ENCODE peak calls at places on chromosomes 3 and 15, in five cellular contexts. B is choroid plexus epithelial cell, J is uterus, A is dorsolateral prefrontal cortex, U is neural progenitor cell. X is an unnamed sample.

GRCh38 chr3:197353867-197354180 is 55.4 kb upstream of the DLG1 start:
- DNase-seq in B (peak), J (no peak), A (no peak), U (peak), X (no peak)

GRCh38 chr3:148079370-148079769 is 618.3 kb upstream of the AGTR1 start:
- DNase-seq in B (peak), J (no peak), A (peak), U (peak), X (no peak)

GRCh38 chr3:4722103-4722502 is 229.0 kb downstream of the ITPR1 start:
- DNase-seq in B (peak), J (no peak), A (no peak), U (no peak), X (peak)

GRCh38 chr3:5016218-5017161 is 37.3 kb downstream of the BHLHE40 start:
- DNase-seq in B (peak), J (no peak), A (no peak), U (no peak), X (no peak)

GRCh38 chr3:117912352-117912751 is 1122.3 kb downstream of the IGSF11 start:
- DNase-seq in B (no peak), J (no peak), A (no peak), U (no peak), X (no peak)

GRCh38 chr3:187041362-187042061 is 97.8 kb downstream of the RPL39L start:
- DNase-seq in B (peak), J (no peak), A (no peak), U (no peak), X (peak)

GRCh38 chr3:64176461-64176996 is 48.7 kb downstream of the PRICKLE2 start:
- DNase-seq in B (no peak), J (no peak), A (no peak), U (no peak), X (no peak)

GRCh38 chr3:95609411-95609810 is 1205.0 kb upstream of the EPHA6 start:
- DNase-seq in B (no peak), J (no peak), A (no peak), U (no peak), X (no peak)

GRCh38 chr3:87082806-87083440 is 92.0 kb upstream of the VGLL3 start:
- DNase-seq in B (peak), J (no peak), A (no peak), U (peak), X (peak)

GRCh38 chr3:114623420-114624046 is 329.7 kb downstream of the TIGIT start:
- DNase-seq in B (peak), J (no peak), A (no peak), U (no peak), X (no peak)

GRCh38 chr15:75733761-75734651 is 21.4 kb upstream of the CSPG4 start:
- DNase-seq in B (no peak), J (no peak), A (no peak), U (no peak), X (no peak)

GRCh38 chr3:154120903-154121235 is 321 bp upstream of the ARHGEF26 start:
- DNase-seq in B (no peak), J (no peak), A (no peak), U (no peak), X (no peak)

GRCh38 chr15:44264148-44264547 is 24.4 kb upstream of the GOLM2 start:
- DNase-seq in B (no peak), J (no peak), A (no peak), U (no peak), X (no peak)

GRCh38 chr3:29686889-29687592 is 406.2 kb downstream of the RBMS3 start:
- DNase-seq in B (peak), J (no peak), A (no peak), U (no peak), X (no peak)

GRCh38 chr3:125045965-125046364 is 9.8 kb downstream of the HEG1 start:
- DNase-seq in B (peak), J (no peak), A (no peak), U (no peak), X (peak)

GRCh38 chr15:45095661-45096060 is 18.3 kb downstream of the DUOX2 start:
- DNase-seq in B (no peak), J (no peak), A (no peak), U (no peak), X (no peak)

GRCh38 chr3:61864886-61865285 is 303.5 kb downstream of the PTPRG start:
- DNase-seq in B (no peak), J (no peak), A (no peak), U (no peak), X (no peak)

GRCh38 chr3:48405343-48405881 is 24.5 kb downstream of the PLXNB1 start:
- DNase-seq in B (no peak), J (no peak), A (no peak), U (no peak), X (no peak)

GRCh38 chr3:4988815-4989648 is 9.8 kb downstream of the BHLHE40 start:
- DNase-seq in B (peak), J (no peak), A (no peak), U (no peak), X (no peak)

GRCh38 chr3:117903226-117903625 is 1131.4 kb downstream of the IGSF11 start:
- DNase-seq in B (peak), J (no peak), A (no peak), U (no peak), X (no peak)

GRCh38 chr3:174253940-174254339 is 605.2 kb upstream of the NAALADL2 start:
- DNase-seq in B (no peak), J (no peak), A (no peak), U (no peak), X (no peak)

GRCh38 chr3:126501054-126501453 is 16.5 kb downstream of the UROC1 start:
- DNase-seq in B (no peak), J (no peak), A (no peak), U (peak), X (no peak)

GRCh38 chr3:117921908-117922456 is 1112.7 kb downstream of the IGSF11 start:
- DNase-seq in B (no peak), J (no peak), A (no peak), U (peak), X (no peak)

GRCh38 chr3:57706462-57706861 is 13.6 kb upstream of the DENND6A start:
- DNase-seq in B (peak), J (no peak), A (no peak), U (no peak), X (no peak)

GRCh38 chr3:46680298-46680826 is 13.1 kb downstream of the ALS2CL start:
- DNase-seq in B (no peak), J (no peak), A (no peak), U (no peak), X (no peak)

GRCh38 chr3:107432646-107433045 is 55.4 kb downstream of the CCDC54 start:
- DNase-seq in B (no peak), J (no peak), A (no peak), U (no peak), X (no peak)

GRCh38 chr15:93018574-93018973 is 70.4 kb downstream of the RGMA start:
- DNase-seq in B (peak), J (no peak), A (no peak), U (peak), X (peak)

GRCh38 chr3:45575491-45575923 is 19.0 kb upstream of the LIMD1 start:
- DNase-seq in B (peak), J (no peak), A (no peak), U (no peak), X (no peak)

GRCh38 chr3:124853446-124853845 is 33.7 kb downstream of the ITGB5 start:
- DNase-seq in B (no peak), J (no peak), A (no peak), U (no peak), X (no peak)

DNA sequence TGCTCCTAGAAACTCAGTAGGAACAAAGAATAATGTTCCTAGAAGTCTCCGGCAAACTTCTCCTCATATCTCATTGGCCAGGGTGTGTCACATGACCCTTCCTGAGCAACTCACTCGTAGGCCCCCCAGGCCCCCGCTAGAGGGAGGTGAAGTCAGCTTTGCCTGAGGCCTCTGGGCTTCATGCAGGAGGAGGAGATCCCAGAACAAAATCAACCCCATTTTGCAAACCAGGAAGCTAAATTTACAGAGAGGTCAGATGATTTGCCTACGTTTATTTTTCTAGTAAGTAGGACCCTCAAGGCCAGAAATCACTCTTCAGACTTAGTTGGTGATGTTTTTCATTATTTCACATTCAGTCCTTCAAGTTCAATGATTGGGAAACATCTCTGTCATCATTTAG is 99.1 kb downstream of the SSR3 start:
- DNase-seq in B (no peak), J (no peak), A (no peak), U (peak), X (no peak)
- TF ChIP-seq CTCF in B (peak), J (no peak), A (no peak), U (peak), X (no peak)

GRCh38 chr3:55631766-55632331 is 144.7 kb upstream of the WNT5A start:
- DNase-seq in B (no peak), J (no peak), A (no peak), U (no peak), X (no peak)
- TF ChIP-seq CTCF in B (no peak), J (no peak), A (no peak), U (no peak), X (no peak)

GRCh38 chr15:48020166-48020565 is 100.6 kb upstream of the SLC24A5 start:
- DNase-seq in B (no peak), J (no peak), A (no peak), U (no peak), X (no peak)

GRCh38 chr15:48021336-48022086 is 99.3 kb upstream of the SLC24A5 start:
- DNase-seq in B (peak), J (no peak), A (no peak), U (no peak), X (no peak)

GRCh38 chr15:48029656-48030055 is 91.1 kb upstream of the SLC24A5 start:
- DNase-seq in B (no peak), J (no peak), A (no peak), U (no peak), X (no peak)

GRCh38 chr15:48028712-48029111 is 92.1 kb upstream of the SLC24A5 start:
- DNase-seq in B (no peak), J (no peak), A (no peak), U (no peak), X (no peak)

DNA sequence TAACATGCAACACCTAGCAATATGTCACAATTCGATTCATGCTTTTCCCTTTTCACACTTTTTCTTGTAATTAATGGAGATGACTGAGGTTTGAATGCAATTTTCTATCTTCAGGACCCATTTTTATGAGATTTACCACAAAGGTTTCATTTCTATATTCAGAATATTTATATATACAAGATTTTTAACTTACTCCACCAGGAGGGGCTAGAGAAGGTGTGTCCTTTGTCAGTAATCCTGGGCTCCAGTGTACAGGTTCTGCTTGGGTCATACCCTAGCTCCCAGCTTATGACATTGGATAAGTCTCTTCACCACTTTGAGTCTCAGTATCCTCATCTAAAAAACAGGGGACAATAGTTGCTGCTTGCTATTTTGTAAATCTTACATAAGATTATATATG is 95.7 kb upstream of the SLC24A5 start:
- DNase-seq in B (peak), J (no peak), A (no peak), U (no peak), X (peak)
- TF ChIP-seq CTCF in B (peak), J (no peak), A (no peak), U (no peak), X (no peak)

GRCh38 chr15:66251790-66252355 is 1.7 kb downstream of the MEGF11 start:
- DNase-seq in B (no peak), J (no peak), A (no peak), U (peak), X (peak)

GRCh38 chr15:66252411-66253295 is 897 bp downstream of the MEGF11 start:
- DNase-seq in B (peak), J (peak), A (peak), U (peak), X (peak)

GRCh38 chr15:66254364-66255292 is 1.1 kb upstream of the MEGF11 start:
- DNase-seq in B (no peak), J (no peak), A (no peak), U (peak), X (no peak)

GRCh38 chr15:66253643-66254363 is at the start of gene MEGF11:
- DNase-seq in B (peak), J (peak), A (peak), U (peak), X (peak)

DNA sequence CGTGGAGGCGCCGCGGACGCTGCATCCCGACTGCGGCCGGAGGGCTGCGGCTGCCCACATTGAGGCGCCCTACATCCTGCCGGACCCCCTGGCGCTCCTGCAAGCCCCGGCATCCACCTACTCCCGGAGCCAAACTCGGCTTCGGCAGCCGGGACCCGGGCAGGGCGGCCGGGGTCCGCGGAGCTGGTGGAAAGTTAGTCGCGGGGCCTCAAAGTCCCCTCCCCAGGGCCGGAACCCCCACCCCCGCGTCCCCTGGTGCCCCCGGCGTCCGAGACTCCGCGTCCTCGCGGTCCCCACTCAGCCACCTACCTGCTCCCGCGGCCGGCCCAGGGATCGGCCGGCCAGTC is 281 bp downstream of the MEGF11 start:
- DNase-seq in B (no peak), J (no peak), A (no peak), U (no peak), X (no peak)
- TF ChIP-seq CTCF in B (no peak), J (no peak), A (no peak), U (no peak), X (no peak)

GRCh38 chr3:36944012-36944640 is 728 bp downstream of the TRANK1 start:
- DNase-seq in B (peak), J (peak), A (peak), U (peak), X (peak)
- TF ChIP-seq CTCF in B (no peak), J (no peak), A (no peak), U (peak), X (peak)

DNA sequence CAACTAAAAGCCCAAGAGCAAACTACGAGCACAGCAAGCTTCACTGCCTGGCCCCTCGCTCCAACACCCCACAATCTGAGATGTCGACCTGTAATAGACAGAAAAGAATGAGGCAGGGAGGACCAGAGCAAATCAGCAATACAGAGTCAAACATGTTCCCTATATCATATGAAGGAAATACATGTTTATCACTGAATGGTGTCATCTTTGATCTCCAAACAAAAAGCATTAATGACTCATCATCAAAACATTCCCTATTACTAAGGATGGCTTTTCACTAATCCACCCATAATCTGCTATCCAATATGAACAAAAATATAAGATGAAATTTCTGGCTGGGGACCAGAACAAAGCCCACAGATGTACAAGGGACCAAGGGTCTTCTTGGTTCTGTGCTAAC is 34.7 kb downstream of the MYO5A start:
- DNase-seq in B (peak), J (no peak), A (no peak), U (no peak), X (peak)
- TF ChIP-seq CTCF in B (no peak), J (no peak), A (no peak), U (no peak), X (no peak)

X was measured in A673.